ENCODE peak calls at places on chromosomes 16 and 17, in ten cellular contexts. V, C, Z, Y, F, H, G, T, O and S are unnamed samples.

GRCh38 chr16:72876221-72876620 is 171.7 kb downstream of the ZFHX3 start:
- DNase-seq in V (peak; percentile 45), C (no peak), Z (no peak), Y (peak; percentile 80), F (no peak), H (no peak), G (peak; percentile 30), T (peak; percentile 34), O (no peak), S (peak; percentile 53)

GRCh38 chr17:31580331-31581021 is 189.0 kb downstream of the RAB11FIP4 start:
- DNase-seq in V (peak; percentile 34), C (peak; percentile 34), Z (no peak), Y (no peak), F (no peak), H (no peak), G (peak; percentile 48), T (no peak), O (no peak), S (peak; percentile 47)

GRCh38 chr17:58330544-58330996 is 2.0 kb upstream of the TSPOAP1 start:
- DNase-seq in V (no peak), C (no peak), Z (no peak), Y (no peak), F (no peak), H (no peak), G (no peak), T (no peak), O (peak; percentile 45), S (no peak)

GRCh38 chr17:743139-743538 is 8.9 kb downstream of the GEMIN4 start:
- DNase-seq in V (no peak), C (no peak), Z (no peak), Y (no peak), F (no peak), H (no peak), G (no peak), T (no peak), O (no peak), S (no peak)

GRCh38 chr17:61161615-61162134 is 238.0 kb upstream of the TBX2 start:
- DNase-seq in V (no peak), C (no peak), Z (peak; percentile 97), Y (no peak), F (no peak), H (no peak), G (no peak), T (no peak), O (no peak), S (no peak)

GRCh38 chr17:57810740-57811632 is 38.9 kb downstream of the MRPS23 start:
- DNase-seq in V (no peak), C (peak; percentile 71), Z (peak; percentile 65), Y (peak; percentile 70), F (no peak), H (no peak), G (no peak), T (no peak), O (peak; percentile 48), S (no peak)

GRCh38 chr17:43405861-43406260 is 7.1 kb downstream of the ARL4D start:
- DNase-seq in V (no peak), C (no peak), Z (no peak), Y (no peak), F (no peak), H (no peak), G (no peak), T (no peak), O (no peak), S (no peak)

GRCh38 chr16:6722786-6723185 is 609.9 kb upstream of the RBFOX1 start:
- DNase-seq in V (no peak), C (no peak), Z (no peak), Y (no peak), F (no peak), H (no peak), G (no peak), T (no peak), O (no peak), S (no peak)

GRCh38 chr16:78385406-78385805 is 286.0 kb downstream of the WWOX start:
- DNase-seq in V (no peak), C (no peak), Z (no peak), Y (no peak), F (no peak), H (no peak), G (no peak), T (no peak), O (peak; percentile 11), S (no peak)